ENCODE peak calls at places on chromosomes 2 and 18, in four cellular contexts. One of them, this sample, is unnamed. For H3K9me3 and H3K36me3, the result is how much of the 10 kb centered on the place peaks cover.

GRCh38 chr2:189954989-189955388 is 107.5 kb downstream of the MSTN start:
- DNase-seq in WERI-Rb-1: no peak
- DNase-seq in psoas muscle: no peak
- DNase-seq in IMR-90: no peak
- DNase-seq in this sample: no peak

GRCh38 chr2:74441111-74441689 is 537 bp downstream of the RTKN start:
- DNase-seq in WERI-Rb-1: no peak
- DNase-seq in psoas muscle: no peak
- DNase-seq in IMR-90: no peak
- DNase-seq in this sample: no peak

GRCh38 chr2:45191096-45191863 is 182.0 kb upstream of the SIX2 start:
- DNase-seq in WERI-Rb-1: no peak
- DNase-seq in psoas muscle: no peak
- DNase-seq in IMR-90: peak
- DNase-seq in this sample: no peak

GRCh38 chr2:54704688-54705605 is 18.5 kb upstream of the EML6 start:
- DNase-seq in WERI-Rb-1: no peak
- DNase-seq in psoas muscle: no peak
- DNase-seq in IMR-90: peak
- DNase-seq in this sample: no peak

GRCh38 chr2:116510117-116510671 is 1304.3 kb upstream of the DDX18 start:
- DNase-seq in WERI-Rb-1: peak
- DNase-seq in psoas muscle: no peak
- DNase-seq in IMR-90: no peak
- DNase-seq in this sample: no peak

GRCh38 chr18:13568443-13569392 is 157.6 kb downstream of the FAM210A start:
- DNase-seq in WERI-Rb-1: no peak
- DNase-seq in psoas muscle: no peak
- DNase-seq in IMR-90: no peak
- DNase-seq in this sample: no peak

GRCh38 chr18:3526421-3527354 is 76.7 kb downstream of the TGIF1 start:
- DNase-seq in WERI-Rb-1: peak
- DNase-seq in psoas muscle: no peak
- DNase-seq in IMR-90: peak
- DNase-seq in this sample: no peak

GRCh38 chr18:61572871-61573270 is 239.6 kb downstream of the CDH20 start:
- DNase-seq in WERI-Rb-1: no peak
- DNase-seq in psoas muscle: no peak
- DNase-seq in IMR-90: peak
- DNase-seq in this sample: no peak

GRCh38 chr18:75255113-75255512 is 44.5 kb downstream of the TSHZ1 start:
- DNase-seq in WERI-Rb-1: no peak
- DNase-seq in psoas muscle: no peak
- DNase-seq in IMR-90: no peak
- DNase-seq in this sample: no peak

GRCh38 chr2:28399946-28400345 is 7.3 kb downstream of the FOSL2 start:
- DNase-seq in WERI-Rb-1: no peak
- DNase-seq in psoas muscle: no peak
- DNase-seq in IMR-90: no peak
- DNase-seq in this sample: no peak

GRCh38 chr2:99648115-99648850 is 158.5 kb upstream of the REV1 start:
- DNase-seq in WERI-Rb-1: no peak
- DNase-seq in psoas muscle: no peak
- DNase-seq in IMR-90: peak
- DNase-seq in this sample: no peak

GRCh38 chr2:42784204-42784880 is 8.0 kb downstream of the HAAO start:
- DNase-seq in WERI-Rb-1: no peak
- DNase-seq in psoas muscle: no peak
- DNase-seq in IMR-90: no peak
- DNase-seq in this sample: no peak

GRCh38 chr2:159204381-159204780 is 82.1 kb downstream of the WDSUB1 start:
- DNase-seq in WERI-Rb-1: no peak
- DNase-seq in psoas muscle: no peak
- DNase-seq in IMR-90: no peak
- DNase-seq in this sample: no peak

GRCh38 chr2:39099820-39100728 is 20.8 kb downstream of the SOS1 start:
- DNase-seq in WERI-Rb-1: no peak
- DNase-seq in psoas muscle: no peak
- DNase-seq in IMR-90: peak
- DNase-seq in this sample: no peak

GRCh38 chr2:30300456-30301221 is 69.3 kb downstream of the LBH start:
- DNase-seq in WERI-Rb-1: peak
- DNase-seq in psoas muscle: no peak
- DNase-seq in IMR-90: peak
- DNase-seq in this sample: no peak

GRCh38 chr2:105926960-105927678 is 182.4 kb downstream of the NCK2 start:
- DNase-seq in WERI-Rb-1: no peak
- DNase-seq in psoas muscle: no peak
- DNase-seq in IMR-90: no peak
- DNase-seq in this sample: no peak

GRCh38 chr2:135890830-135891229 is 14.6 kb upstream of the MCM6 start:
- DNase-seq in WERI-Rb-1: no peak
- DNase-seq in psoas muscle: no peak
- DNase-seq in IMR-90: no peak
- DNase-seq in this sample: no peak

GRCh38 chr2:11073251-11073650 is 82.0 kb upstream of the SLC66A3 start:
- DNase-seq in WERI-Rb-1: peak
- DNase-seq in psoas muscle: no peak
- DNase-seq in IMR-90: peak
- DNase-seq in this sample: peak

GRCh38 chr18:60040966-60041365 is 141.2 kb downstream of the PMAIP1 start:
- DNase-seq in WERI-Rb-1: no peak
- DNase-seq in psoas muscle: no peak
- DNase-seq in IMR-90: no peak
- DNase-seq in this sample: no peak

GRCh38 chr2:106105151-106105922 is 88.8 kb downstream of the UXS1 start:
- DNase-seq in WERI-Rb-1: no peak
- DNase-seq in psoas muscle: no peak
- DNase-seq in IMR-90: no peak
- DNase-seq in this sample: no peak

GRCh38 chr2:168660859-168661258 is 141.6 kb upstream of the NOSTRIN start:
- DNase-seq in WERI-Rb-1: peak
- DNase-seq in psoas muscle: no peak
- DNase-seq in IMR-90: no peak
- DNase-seq in this sample: peak

GRCh38 chr2:64753384-64753783 is 99.7 kb upstream of the SERTAD2 start:
- DNase-seq in WERI-Rb-1: no peak
- DNase-seq in psoas muscle: no peak
- DNase-seq in IMR-90: no peak
- DNase-seq in this sample: no peak

DNA sequence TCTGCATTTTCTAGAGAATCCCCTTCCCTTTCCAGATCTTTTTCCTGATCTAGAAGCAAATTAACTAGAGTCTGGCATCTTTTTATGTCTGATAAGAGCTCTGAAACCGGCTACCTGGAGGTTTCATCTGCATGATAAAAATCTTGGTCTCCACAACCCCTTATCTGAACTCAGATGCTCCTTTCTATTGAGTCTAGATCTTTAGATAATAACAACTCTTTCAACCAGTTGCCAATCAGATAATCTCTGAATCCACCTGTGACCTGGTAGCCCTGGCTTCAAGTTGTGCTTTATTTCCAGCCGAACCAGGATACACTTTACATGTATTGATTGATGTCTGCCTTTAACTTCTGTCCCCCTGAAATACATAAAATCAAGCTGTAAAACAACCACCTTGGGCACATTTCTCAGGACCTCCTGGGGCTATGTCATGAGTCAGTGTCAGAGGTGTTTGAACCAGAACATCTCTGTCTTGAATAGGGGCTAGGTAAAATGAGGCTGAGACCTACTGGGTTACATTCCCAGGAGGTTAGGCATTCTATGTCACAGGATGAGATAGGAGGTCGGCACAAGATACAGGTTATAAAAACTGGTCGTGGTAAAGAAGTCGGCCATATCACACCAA is 20.7 kb downstream of the RALBP1 start:
- DNase-seq in WERI-Rb-1: no peak
- DNase-seq in psoas muscle: no peak
- DNase-seq in IMR-90: no peak
- DNase-seq in this sample: no peak
- H3K9me3 ChIP-seq in WERI-Rb-1: under half
- H3K9me3 ChIP-seq in psoas muscle: under half
- H3K9me3 ChIP-seq in IMR-90: under half
- H3K9me3 ChIP-seq in this sample: under half

GRCh38 chr2:219631925-219632757 is 4.7 kb downstream of the SLC4A3 start:
- DNase-seq in WERI-Rb-1: no peak
- DNase-seq in psoas muscle: no peak
- DNase-seq in IMR-90: no peak
- DNase-seq in this sample: no peak
- H3K36me3 ChIP-seq in WERI-Rb-1: under half
- H3K36me3 ChIP-seq in psoas muscle: under half
- H3K36me3 ChIP-seq in IMR-90: under half
- H3K36me3 ChIP-seq in this sample: under half

DNA sequence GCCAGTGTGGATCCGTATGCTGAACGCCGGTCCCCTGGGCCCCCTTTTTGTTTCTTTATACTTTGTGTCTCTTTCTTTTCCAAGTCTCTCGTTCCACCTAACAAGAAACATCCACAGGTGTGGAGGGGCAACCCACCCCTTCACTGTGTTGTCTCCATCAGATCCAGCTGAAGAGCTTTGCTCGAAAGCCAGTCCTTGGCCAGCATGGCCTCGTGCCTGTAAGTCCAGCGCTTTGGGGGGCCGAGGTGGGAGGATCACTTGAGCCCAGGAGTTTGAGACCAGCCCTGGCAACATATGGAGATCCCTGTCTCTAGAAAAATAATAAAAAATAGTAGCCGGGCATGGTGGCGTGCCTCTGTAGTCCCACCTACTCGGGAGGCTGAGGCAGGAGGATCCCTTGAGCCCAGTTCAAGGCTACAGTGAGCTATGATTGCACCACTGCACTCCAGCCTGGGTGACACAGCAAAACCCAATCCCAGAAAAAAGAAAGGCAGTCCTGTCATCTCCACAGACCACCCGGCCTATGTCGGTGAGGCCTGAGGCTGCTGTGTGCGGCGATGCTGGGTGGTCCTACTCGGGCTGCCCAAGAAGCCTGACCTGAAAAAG is 3.4 kb upstream of the HSBP1L1 start:
- DNase-seq in WERI-Rb-1: no peak
- DNase-seq in psoas muscle: no peak
- DNase-seq in IMR-90: no peak
- DNase-seq in this sample: no peak
- H3K4me3 ChIP-seq in WERI-Rb-1: peak
- H3K4me3 ChIP-seq in psoas muscle: no peak
- H3K4me3 ChIP-seq in IMR-90: no peak
- H3K4me3 ChIP-seq in this sample: no peak

GRCh38 chr2:57209799-57210198 is 836.8 kb upstream of the VRK2 start:
- DNase-seq in WERI-Rb-1: no peak
- DNase-seq in psoas muscle: no peak
- DNase-seq in IMR-90: no peak
- DNase-seq in this sample: no peak

GRCh38 chr2:57207191-57207590 is 839.4 kb upstream of the VRK2 start:
- DNase-seq in WERI-Rb-1: no peak
- DNase-seq in psoas muscle: no peak
- DNase-seq in IMR-90: no peak
- DNase-seq in this sample: no peak

GRCh38 chr2:57205241-57205640 is 841.4 kb upstream of the VRK2 start:
- DNase-seq in WERI-Rb-1: no peak
- DNase-seq in psoas muscle: no peak
- DNase-seq in IMR-90: no peak
- DNase-seq in this sample: no peak

DNA sequence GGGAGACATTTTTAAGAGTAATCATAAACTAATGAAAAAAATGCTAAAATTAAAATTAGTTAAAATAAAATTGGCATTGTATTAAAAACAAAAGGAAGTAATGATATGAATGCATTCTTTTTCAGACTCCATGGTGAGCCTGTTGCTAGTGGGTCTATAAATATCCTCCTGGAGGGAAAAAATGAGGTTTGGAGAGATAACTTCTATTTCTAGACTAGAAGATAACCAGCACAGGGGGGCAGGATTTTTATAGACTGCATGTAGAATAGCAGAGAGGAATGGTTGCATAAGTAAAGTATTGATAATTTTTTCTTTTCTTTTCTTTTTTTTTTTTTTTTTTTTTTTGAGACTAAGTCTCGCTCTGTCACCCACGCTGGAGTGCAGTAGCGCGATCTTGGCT is 835.8 kb upstream of the VRK2 start:
- DNase-seq in WERI-Rb-1: no peak
- DNase-seq in psoas muscle: no peak
- DNase-seq in IMR-90: no peak
- DNase-seq in this sample: no peak
- H3K9me3 ChIP-seq in WERI-Rb-1: under half
- H3K9me3 ChIP-seq in psoas muscle: under half
- H3K9me3 ChIP-seq in IMR-90: under half
- H3K9me3 ChIP-seq in this sample: under half

DNA sequence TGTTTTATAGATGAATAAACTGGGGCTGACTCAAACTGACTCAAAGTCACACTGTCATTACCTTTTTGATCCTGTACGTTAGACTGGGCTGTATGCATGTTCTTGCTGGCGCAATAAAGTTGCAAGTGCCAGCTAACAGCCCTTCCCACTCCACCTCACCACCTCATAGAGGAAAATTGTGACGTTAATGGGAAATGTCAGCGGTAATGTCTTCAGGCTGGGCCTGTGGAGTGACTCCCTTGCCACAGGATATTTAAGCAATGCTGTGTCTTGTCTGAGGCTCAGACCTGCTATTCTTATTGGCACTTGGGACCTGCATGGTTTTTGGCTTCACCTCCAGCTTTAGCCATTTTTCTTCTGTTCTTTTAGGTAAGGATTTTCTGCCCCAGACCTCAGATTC is 25.2 kb upstream of the CASP10 start:
- DNase-seq in WERI-Rb-1: no peak
- DNase-seq in psoas muscle: no peak
- DNase-seq in IMR-90: no peak
- DNase-seq in this sample: no peak
- H3K36me3 ChIP-seq in WERI-Rb-1: under half
- H3K36me3 ChIP-seq in psoas muscle: half or more
- H3K36me3 ChIP-seq in IMR-90: under half
- H3K36me3 ChIP-seq in this sample: under half

DNA sequence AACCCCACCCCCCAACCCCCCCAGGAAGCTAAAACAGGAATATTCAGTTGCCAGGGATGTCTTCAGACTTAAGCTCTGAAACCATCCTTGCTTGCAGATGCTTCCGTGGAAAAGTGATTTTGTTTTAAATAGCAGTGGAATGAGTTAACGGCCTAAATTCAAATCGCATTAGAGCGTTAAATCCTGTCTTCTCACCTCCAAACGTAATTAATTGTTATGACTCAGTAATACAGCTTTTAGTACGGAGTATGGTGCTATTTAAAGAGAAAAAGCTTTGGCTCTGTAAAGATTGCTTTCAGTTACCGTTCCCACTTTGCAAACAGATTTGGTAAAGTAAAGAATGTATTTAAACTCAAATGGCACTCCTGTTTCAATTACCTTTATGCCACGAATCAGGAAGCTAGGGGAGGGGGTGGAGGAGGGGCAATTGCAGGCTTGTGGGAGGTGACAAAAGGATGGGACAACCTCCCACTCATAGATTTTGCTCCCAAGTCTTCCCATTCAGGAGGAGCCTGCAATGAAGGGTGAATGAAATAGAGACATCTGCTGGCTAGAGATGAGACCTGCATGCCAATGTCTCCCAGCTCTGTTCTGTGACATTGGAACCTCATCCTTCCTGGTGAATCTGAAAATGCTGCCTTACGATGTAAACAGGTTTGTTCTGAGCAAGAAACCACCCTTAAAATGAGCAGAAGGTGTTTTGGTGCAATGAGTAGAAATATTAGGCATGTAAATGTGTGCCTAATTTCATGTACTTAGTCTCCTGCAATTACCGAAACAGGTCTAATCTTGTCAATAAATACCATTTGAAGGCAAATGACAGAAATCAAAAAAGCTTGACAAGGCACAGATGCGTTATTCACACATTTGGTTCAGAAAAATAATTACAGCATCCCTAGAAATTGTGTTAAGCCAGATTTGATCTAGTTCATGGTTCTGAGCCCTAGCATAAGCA is 2.6 kb upstream of the PID1 start:
- DNase-seq in WERI-Rb-1: peak
- DNase-seq in psoas muscle: no peak
- DNase-seq in IMR-90: peak
- DNase-seq in this sample: peak
- H3K4me3 ChIP-seq in WERI-Rb-1: no peak
- H3K4me3 ChIP-seq in psoas muscle: peak
- H3K4me3 ChIP-seq in IMR-90: no peak
- H3K4me3 ChIP-seq in this sample: no peak

This sample was measured in BE2C.